ENCODE peak calls at places on chromosomes 16 and 17, in five cellular contexts. X is stimulated activated naive CD8-positive, alpha-beta T cell treated with anti-CD3 and anti-CD28 coated beads, Interleukin-15, amount 100 ng/mL, for 72 hours; I is anterior cingulate cortex; N is stimulated activated CD8-positive, alpha-beta memory T cell treated with anti-CD3 and anti-CD28 coated beads, Interleukin-7, amount 100 ng/mL, for 4 hours; J is activated T-cell treated with anti-CD3 and anti-CD28 coated beads, Interleukin-2, amount 50 U/mL, for 72 hours. C is an unnamed sample.

GRCh38 chr17:39916918-39917317 is 1.5 kb downstream of the GSDMB start:
- DNase-seq in J (no peak), N (no peak), X (no peak), I (no peak), C (no peak)

GRCh38 chr16:1103649-1104005 is 7.6 kb upstream of the C1QTNF8 start:
- DNase-seq in I (no peak), J (no peak), N (no peak), X (no peak), C (no peak)

GRCh38 chr17:65278050-65278819 is 141.1 kb downstream of the RGS9 start:
- DNase-seq in I (no peak), J (peak), N (no peak), X (peak), C (no peak)

GRCh38 chr17:18179221-18179620 is 4.4 kb upstream of the ALKBH5 start:
- DNase-seq in J (no peak), I (no peak), X (no peak), N (no peak), C (no peak)

GRCh38 chr17:691423-691822 is 23.2 kb downstream of the VPS53 start:
- DNase-seq in X (no peak), J (no peak), N (no peak), I (no peak), C (no peak)

GRCh38 chr17:61884864-61885263 is 21.5 kb upstream of the BRIP1 start:
- DNase-seq in N (no peak), X (no peak), I (no peak), J (no peak), C (no peak)

GRCh38 chr16:52741386-52741785 is 194.4 kb upstream of the TOX3 start:
- DNase-seq in N (no peak), I (no peak), X (no peak), J (no peak), C (no peak)

GRCh38 chr16:53090591-53091507 is 36.1 kb downstream of the CHD9 start:
- DNase-seq in N (no peak), I (peak), J (peak), X (no peak), C (peak)

GRCh38 chr16:14181371-14182050 is 110.4 kb downstream of the MRTFB start:
- DNase-seq in X (no peak), J (no peak), N (no peak), I (no peak), C (no peak)

GRCh38 chr17:8608001-8608400 is 22.5 kb downstream of the MYH10 start:
- DNase-seq in N (no peak), X (no peak), J (no peak), I (no peak), C (no peak)

GRCh38 chr16:27231692-27232060 is 28.4 kb downstream of the KDM8 start:
- DNase-seq in N (no peak), X (no peak), J (no peak), I (no peak), C (no peak)

GRCh38 chr16:27718767-27719445 is 169.0 kb downstream of the KATNIP start:
- DNase-seq in J (no peak), X (no peak), N (no peak), I (peak), C (no peak)

GRCh38 chr16:31471875-31472558 is at the start of gene TGFB1I1:
- DNase-seq in X (no peak), J (no peak), I (no peak), N (no peak), C (no peak)

GRCh38 chr17:83179811-83180210 is 100.4 kb downstream of the METRNL start:
- DNase-seq in N (no peak), I (no peak), X (no peak), J (no peak), C (no peak)

GRCh38 chr17:29014716-29015115 is 8.9 kb upstream of the SEZ6 start:
- DNase-seq in J (no peak), I (no peak), X (no peak), N (no peak), C (no peak)

GRCh38 chr16:85180047-85180878 is 68.0 kb upstream of the CIBAR2 start:
- DNase-seq in N (no peak), X (no peak), J (no peak), I (no peak), C (no peak)

GRCh38 chr17:34999456-34999855 is 19.1 kb downstream of the LIG3 start:
- DNase-seq in N (no peak), I (no peak), X (no peak), J (no peak), C (no peak)

GRCh38 chr16:73616186-73616585 is 568.3 kb upstream of the ZFHX3 start:
- DNase-seq in N (no peak), I (no peak), J (no peak), X (no peak), C (no peak)

GRCh38 chr16:50573947-50574751 is 26.0 kb downstream of the NKD1 start:
- DNase-seq in J (no peak), I (no peak), X (no peak), N (no peak), C (no peak)

GRCh38 chr16:46690281-46691178 is 1.1 kb downstream of the ORC6 start:
- DNase-seq in J (no peak), N (no peak), I (no peak), X (no peak), C (no peak)

GRCh38 chr17:61669522-61669921 is 78.5 kb upstream of the NACA2 start:
- DNase-seq in X (no peak), I (no peak), N (no peak), J (no peak), C (no peak)

GRCh38 chr16:2082983-2083364 is 35.2 kb downstream of the TSC2 start:
- DNase-seq in I (no peak), X (no peak), N (no peak), J (no peak), C (no peak)

GRCh38 chr17:35892091-35892637 is 12.0 kb upstream of the CCL5 start:
- DNase-seq in X (peak), N (peak), I (no peak), J (peak), C (peak)

GRCh38 chr16:3032624-3033023 is 4.1 kb downstream of the BICDL2 start:
- DNase-seq in N (no peak), I (no peak), X (no peak), J (no peak), C (no peak)

GRCh38 chr17:2981325-2981724 is 82.1 kb downstream of the OR1D5 start:
- DNase-seq in X (no peak), I (no peak), J (no peak), N (no peak), C (no peak)

GRCh38 chr16:31461921-31462804 is 2.9 kb downstream of the ARMC5 start:
- DNase-seq in J (no peak), N (no peak), I (no peak), X (no peak), C (no peak)

GRCh38 chr17:82819015-82819414 is 20.8 kb downstream of the ZNF750 start:
- DNase-seq in J (no peak), N (no peak), I (no peak), X (no peak), C (no peak)

GRCh38 chr16:399278-400019 is 2.2 kb upstream of the DECR2 start:
- DNase-seq in N (no peak), X (no peak), J (no peak), I (no peak), C (no peak)

GRCh38 chr17:75565066-75565465 is 22.5 kb upstream of the MYO15B start:
- DNase-seq in N (no peak), X (no peak), J (no peak), I (no peak), C (no peak)

GRCh38 chr17:78182504-78182903 is 4.3 kb downstream of the TK1 start:
- DNase-seq in J (no peak), I (no peak), N (no peak), X (no peak), C (no peak)

GRCh38 chr17:39812466-39812865 is 51.6 kb downstream of the IKZF3 start:
- DNase-seq in I (no peak), X (no peak), N (no peak), J (no peak), C (no peak)

GRCh38 chr16:85187447-85187846 is 75.2 kb upstream of the CIBAR2 start:
- DNase-seq in X (no peak), J (no peak), N (no peak), I (no peak), C (no peak)

GRCh38 chr16:80319181-80319580 is 221.6 kb upstream of the DYNLRB2 start:
- DNase-seq in I (no peak), J (no peak), N (no peak), X (no peak), C (no peak)

GRCh38 chr17:19686400-19687090 is 29.8 kb downstream of the SLC47A2 start:
- DNase-seq in I (no peak), N (no peak), J (no peak), X (no peak), C (no peak)

GRCh38 chr17:74770498-74771318 is 5.4 kb downstream of the NAT9 start:
- DNase-seq in X (peak), J (peak), N (peak), I (no peak), C (peak)

GRCh38 chr17:67452681-67453554 is 75.8 kb downstream of the PITPNC1 start:
- DNase-seq in I (no peak), X (peak), J (peak), N (no peak), C (no peak)

GRCh38 chr16:49619811-49620157 is 236.1 kb downstream of the ZNF423 start:
- DNase-seq in J (no peak), I (no peak), N (no peak), X (no peak), C (no peak)

GRCh38 chr16:88784074-88784855 is 755 bp downstream of the PIEZO1 start:
- DNase-seq in X (no peak), I (no peak), N (peak), J (peak), C (peak)

GRCh38 chr17:5362162-5362811 is 57.2 kb downstream of the NUP88 start:
- DNase-seq in N (no peak), I (no peak), X (no peak), J (no peak), C (no peak)

C was measured in GM06990.